ENCODE peak calls at places on chromosomes 13 and 19, in seven cellular contexts. One of them, this sample, is unnamed.

GRCh38 chr13:87925006-87925405 is 253.8 kb downstream of the SLITRK5 start:
- DNase-seq in thoracic aorta: no peak
- DNase-seq in mucosa of descending colon: no peak
- DNase-seq in Calu3: no peak
- DNase-seq in fibroblast of mammary gland: peak
- DNase-seq in fibroblast of lung: peak
- DNase-seq in CD8-positive, alpha-beta T cell: no peak
- DNase-seq in this sample: no peak

GRCh38 chr13:20395061-20395916 is 130.4 kb downstream of the CRYL1 start:
- DNase-seq in thoracic aorta: no peak
- DNase-seq in mucosa of descending colon: no peak
- DNase-seq in Calu3: no peak
- DNase-seq in fibroblast of mammary gland: no peak
- DNase-seq in fibroblast of lung: no peak
- DNase-seq in CD8-positive, alpha-beta T cell: no peak
- DNase-seq in this sample: no peak

GRCh38 chr19:53908933-53909415 is at the start of gene CACNG7:
- DNase-seq in thoracic aorta: no peak
- DNase-seq in mucosa of descending colon: no peak
- DNase-seq in Calu3: no peak
- DNase-seq in fibroblast of mammary gland: no peak
- DNase-seq in fibroblast of lung: peak
- DNase-seq in CD8-positive, alpha-beta T cell: no peak
- DNase-seq in this sample: peak

GRCh38 chr19:46478356-46478986 is 7.1 kb upstream of the PNMA8A start:
- DNase-seq in thoracic aorta: no peak
- DNase-seq in mucosa of descending colon: no peak
- DNase-seq in Calu3: no peak
- DNase-seq in fibroblast of mammary gland: peak
- DNase-seq in fibroblast of lung: peak
- DNase-seq in CD8-positive, alpha-beta T cell: no peak
- DNase-seq in this sample: no peak

GRCh38 chr13:20708216-20708615 is 4.7 kb downstream of the IL17D start:
- DNase-seq in thoracic aorta: no peak
- DNase-seq in mucosa of descending colon: no peak
- DNase-seq in Calu3: no peak
- DNase-seq in fibroblast of mammary gland: no peak
- DNase-seq in fibroblast of lung: no peak
- DNase-seq in CD8-positive, alpha-beta T cell: no peak
- DNase-seq in this sample: no peak

GRCh38 chr13:100646030-100646673 is 28.4 kb downstream of the TMTC4 start:
- DNase-seq in thoracic aorta: no peak
- DNase-seq in mucosa of descending colon: peak
- DNase-seq in Calu3: peak
- DNase-seq in fibroblast of mammary gland: peak
- DNase-seq in fibroblast of lung: peak
- DNase-seq in CD8-positive, alpha-beta T cell: no peak
- DNase-seq in this sample: peak

GRCh38 chr19:2251577-2252480 is 2.7 kb downstream of the AMH start:
- DNase-seq in thoracic aorta: no peak
- DNase-seq in mucosa of descending colon: no peak
- DNase-seq in Calu3: no peak
- DNase-seq in fibroblast of mammary gland: no peak
- DNase-seq in fibroblast of lung: peak
- DNase-seq in CD8-positive, alpha-beta T cell: no peak
- DNase-seq in this sample: no peak

GRCh38 chr19:15479391-15480345 is at the start of gene PGLYRP2:
- DNase-seq in thoracic aorta: no peak
- DNase-seq in mucosa of descending colon: no peak
- DNase-seq in Calu3: peak
- DNase-seq in fibroblast of mammary gland: no peak
- DNase-seq in fibroblast of lung: no peak
- DNase-seq in CD8-positive, alpha-beta T cell: no peak
- DNase-seq in this sample: no peak

GRCh38 chr13:66805657-66806056 is 424.5 kb downstream of the PCDH9 start:
- DNase-seq in thoracic aorta: no peak
- DNase-seq in mucosa of descending colon: no peak
- DNase-seq in Calu3: no peak
- DNase-seq in fibroblast of mammary gland: peak
- DNase-seq in fibroblast of lung: peak
- DNase-seq in CD8-positive, alpha-beta T cell: no peak
- DNase-seq in this sample: no peak

GRCh38 chr19:4472174-4472974 is at the start of gene HDGFL2:
- DNase-seq in thoracic aorta: no peak
- DNase-seq in mucosa of descending colon: no peak
- DNase-seq in Calu3: no peak
- DNase-seq in fibroblast of mammary gland: no peak
- DNase-seq in fibroblast of lung: no peak
- DNase-seq in CD8-positive, alpha-beta T cell: no peak
- DNase-seq in this sample: peak

GRCh38 chr13:32829676-32830091 is 186.5 kb upstream of the KL start:
- DNase-seq in thoracic aorta: no peak
- DNase-seq in mucosa of descending colon: no peak
- DNase-seq in Calu3: peak
- DNase-seq in fibroblast of mammary gland: peak
- DNase-seq in fibroblast of lung: peak
- DNase-seq in CD8-positive, alpha-beta T cell: no peak
- DNase-seq in this sample: no peak

GRCh38 chr19:45577111-45577905 is 7.3 kb downstream of the OPA3 start:
- DNase-seq in thoracic aorta: no peak
- DNase-seq in mucosa of descending colon: peak
- DNase-seq in Calu3: peak
- DNase-seq in fibroblast of mammary gland: peak
- DNase-seq in fibroblast of lung: peak
- DNase-seq in CD8-positive, alpha-beta T cell: no peak
- DNase-seq in this sample: no peak

GRCh38 chr13:27383104-27383921 is 41.1 kb upstream of the GTF3A start:
- DNase-seq in thoracic aorta: no peak
- DNase-seq in mucosa of descending colon: no peak
- DNase-seq in Calu3: no peak
- DNase-seq in fibroblast of mammary gland: no peak
- DNase-seq in fibroblast of lung: no peak
- DNase-seq in CD8-positive, alpha-beta T cell: no peak
- DNase-seq in this sample: no peak

GRCh38 chr13:76852991-76853390 is 33.2 kb downstream of the KCTD12 start:
- DNase-seq in thoracic aorta: no peak
- DNase-seq in mucosa of descending colon: no peak
- DNase-seq in Calu3: peak
- DNase-seq in fibroblast of mammary gland: peak
- DNase-seq in fibroblast of lung: peak
- DNase-seq in CD8-positive, alpha-beta T cell: no peak
- DNase-seq in this sample: no peak

GRCh38 chr19:57800696-57801095 is 14.0 kb downstream of the ZNF552 start:
- DNase-seq in thoracic aorta: no peak
- DNase-seq in mucosa of descending colon: no peak
- DNase-seq in Calu3: no peak
- DNase-seq in fibroblast of mammary gland: no peak
- DNase-seq in fibroblast of lung: no peak
- DNase-seq in CD8-positive, alpha-beta T cell: no peak
- DNase-seq in this sample: no peak

GRCh38 chr19:46904114-46905060 is 43.6 kb downstream of the ARHGAP35 start:
- DNase-seq in thoracic aorta: no peak
- DNase-seq in mucosa of descending colon: no peak
- DNase-seq in Calu3: no peak
- DNase-seq in fibroblast of mammary gland: peak
- DNase-seq in fibroblast of lung: peak
- DNase-seq in CD8-positive, alpha-beta T cell: no peak
- DNase-seq in this sample: no peak

GRCh38 chr19:13784731-13785452 is 10.4 kb upstream of the ZSWIM4 start:
- DNase-seq in thoracic aorta: peak
- DNase-seq in mucosa of descending colon: peak
- DNase-seq in Calu3: peak
- DNase-seq in fibroblast of mammary gland: peak
- DNase-seq in fibroblast of lung: peak
- DNase-seq in CD8-positive, alpha-beta T cell: peak
- DNase-seq in this sample: peak

GRCh38 chr13:35996360-35996759 is 134.8 kb downstream of the DCLK1 start:
- DNase-seq in thoracic aorta: no peak
- DNase-seq in mucosa of descending colon: no peak
- DNase-seq in Calu3: no peak
- DNase-seq in fibroblast of mammary gland: no peak
- DNase-seq in fibroblast of lung: no peak
- DNase-seq in CD8-positive, alpha-beta T cell: no peak
- DNase-seq in this sample: no peak

GRCh38 chr19:55216461-55217198 is 7.3 kb upstream of the PTPRH start:
- DNase-seq in thoracic aorta: peak
- DNase-seq in mucosa of descending colon: peak
- DNase-seq in Calu3: peak
- DNase-seq in fibroblast of mammary gland: peak
- DNase-seq in fibroblast of lung: peak
- DNase-seq in CD8-positive, alpha-beta T cell: peak
- DNase-seq in this sample: peak

GRCh38 chr19:23404676-23405075 is 9.4 kb upstream of the ZNF91 start:
- DNase-seq in thoracic aorta: no peak
- DNase-seq in mucosa of descending colon: no peak
- DNase-seq in Calu3: no peak
- DNase-seq in fibroblast of mammary gland: no peak
- DNase-seq in fibroblast of lung: no peak
- DNase-seq in CD8-positive, alpha-beta T cell: no peak
- DNase-seq in this sample: no peak

DNA sequence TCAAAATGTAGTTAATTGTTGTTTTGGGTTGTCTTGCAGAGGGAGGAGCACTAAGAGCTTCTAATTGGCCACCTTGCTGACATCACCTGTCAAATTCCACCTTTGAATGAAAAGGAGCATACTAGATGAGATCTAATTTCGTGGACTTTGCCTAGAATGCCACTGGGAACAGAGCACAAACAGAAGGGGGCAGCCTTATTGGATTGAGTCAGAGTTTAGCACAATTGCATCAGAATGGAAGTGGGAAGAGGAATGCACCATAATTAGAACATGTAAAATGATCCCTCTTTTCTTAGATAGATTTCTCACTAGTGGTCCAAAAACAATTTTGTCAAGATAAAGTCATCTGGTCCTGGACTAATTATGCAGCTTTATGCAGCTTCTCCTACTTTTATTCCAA is 1552.2 kb downstream of the PCDH9 start:
- DNase-seq in thoracic aorta: no peak
- DNase-seq in mucosa of descending colon: no peak
- DNase-seq in Calu3: no peak
- DNase-seq in fibroblast of mammary gland: peak
- DNase-seq in fibroblast of lung: peak
- DNase-seq in CD8-positive, alpha-beta T cell: no peak
- DNase-seq in this sample: no peak
- TF ChIP-seq CTCF in thoracic aorta: no peak
- TF ChIP-seq CTCF in mucosa of descending colon: no peak
- TF ChIP-seq CTCF in Calu3: no peak
- TF ChIP-seq CTCF in fibroblast of mammary gland: peak
- TF ChIP-seq CTCF in fibroblast of lung: no peak
- TF ChIP-seq CTCF in CD8-positive, alpha-beta T cell: no peak
- TF ChIP-seq CTCF in this sample: no peak

GRCh38 chr19:11384778-11385129 is 640 bp upstream of the EPOR start:
- DNase-seq in thoracic aorta: no peak
- DNase-seq in mucosa of descending colon: no peak
- DNase-seq in Calu3: no peak
- DNase-seq in fibroblast of mammary gland: no peak
- DNase-seq in fibroblast of lung: no peak
- DNase-seq in CD8-positive, alpha-beta T cell: no peak
- DNase-seq in this sample: no peak

GRCh38 chr19:11380653-11381534 is 3.2 kb downstream of the EPOR start:
- DNase-seq in thoracic aorta: peak
- DNase-seq in mucosa of descending colon: peak
- DNase-seq in Calu3: peak
- DNase-seq in fibroblast of mammary gland: peak
- DNase-seq in fibroblast of lung: peak
- DNase-seq in CD8-positive, alpha-beta T cell: peak
- DNase-seq in this sample: peak

GRCh38 chr19:11381535-11382369 is 2.4 kb downstream of the EPOR start:
- DNase-seq in thoracic aorta: no peak
- DNase-seq in mucosa of descending colon: peak
- DNase-seq in Calu3: peak
- DNase-seq in fibroblast of mammary gland: peak
- DNase-seq in fibroblast of lung: peak
- DNase-seq in CD8-positive, alpha-beta T cell: peak
- DNase-seq in this sample: peak

GRCh38 chr19:11383706-11384048 is 437 bp downstream of the EPOR start:
- DNase-seq in thoracic aorta: no peak
- DNase-seq in mucosa of descending colon: no peak
- DNase-seq in Calu3: no peak
- DNase-seq in fibroblast of mammary gland: no peak
- DNase-seq in fibroblast of lung: no peak
- DNase-seq in CD8-positive, alpha-beta T cell: no peak
- DNase-seq in this sample: no peak

GRCh38 chr19:11382898-11383705 is 1.0 kb downstream of the EPOR start:
- DNase-seq in thoracic aorta: no peak
- DNase-seq in mucosa of descending colon: peak
- DNase-seq in Calu3: peak
- DNase-seq in fibroblast of mammary gland: no peak
- DNase-seq in fibroblast of lung: no peak
- DNase-seq in CD8-positive, alpha-beta T cell: peak
- DNase-seq in this sample: peak
- TF ChIP-seq CTCF in thoracic aorta: peak
- TF ChIP-seq CTCF in mucosa of descending colon: peak
- TF ChIP-seq CTCF in Calu3: peak
- TF ChIP-seq CTCF in fibroblast of mammary gland: peak
- TF ChIP-seq CTCF in fibroblast of lung: peak
- TF ChIP-seq CTCF in CD8-positive, alpha-beta T cell: peak
- TF ChIP-seq CTCF in this sample: peak

GRCh38 chr13:45737571-45738002 is 35.5 kb downstream of the CBY2 start:
- DNase-seq in thoracic aorta: no peak
- DNase-seq in mucosa of descending colon: no peak
- DNase-seq in Calu3: no peak
- DNase-seq in fibroblast of mammary gland: no peak
- DNase-seq in fibroblast of lung: no peak
- DNase-seq in CD8-positive, alpha-beta T cell: no peak
- DNase-seq in this sample: peak
- TF ChIP-seq CTCF in thoracic aorta: no peak
- TF ChIP-seq CTCF in mucosa of descending colon: no peak
- TF ChIP-seq CTCF in Calu3: no peak
- TF ChIP-seq CTCF in fibroblast of mammary gland: peak
- TF ChIP-seq CTCF in fibroblast of lung: no peak
- TF ChIP-seq CTCF in CD8-positive, alpha-beta T cell: no peak
- TF ChIP-seq CTCF in this sample: peak

GRCh38 chr13:49521216-49521615 is 25.5 kb downstream of the PHF11 start:
- DNase-seq in thoracic aorta: no peak
- DNase-seq in mucosa of descending colon: no peak
- DNase-seq in Calu3: no peak
- DNase-seq in fibroblast of mammary gland: no peak
- DNase-seq in fibroblast of lung: no peak
- DNase-seq in CD8-positive, alpha-beta T cell: no peak
- DNase-seq in this sample: no peak

GRCh38 chr13:49516467-49516866 is 20.7 kb downstream of the PHF11 start:
- DNase-seq in thoracic aorta: no peak
- DNase-seq in mucosa of descending colon: no peak
- DNase-seq in Calu3: no peak
- DNase-seq in fibroblast of mammary gland: no peak
- DNase-seq in fibroblast of lung: no peak
- DNase-seq in CD8-positive, alpha-beta T cell: no peak
- DNase-seq in this sample: no peak

GRCh38 chr13:49512578-49512977 is 16.8 kb downstream of the PHF11 start:
- DNase-seq in thoracic aorta: no peak
- DNase-seq in mucosa of descending colon: no peak
- DNase-seq in Calu3: no peak
- DNase-seq in fibroblast of mammary gland: no peak
- DNase-seq in fibroblast of lung: no peak
- DNase-seq in CD8-positive, alpha-beta T cell: no peak
- DNase-seq in this sample: no peak

DNA sequence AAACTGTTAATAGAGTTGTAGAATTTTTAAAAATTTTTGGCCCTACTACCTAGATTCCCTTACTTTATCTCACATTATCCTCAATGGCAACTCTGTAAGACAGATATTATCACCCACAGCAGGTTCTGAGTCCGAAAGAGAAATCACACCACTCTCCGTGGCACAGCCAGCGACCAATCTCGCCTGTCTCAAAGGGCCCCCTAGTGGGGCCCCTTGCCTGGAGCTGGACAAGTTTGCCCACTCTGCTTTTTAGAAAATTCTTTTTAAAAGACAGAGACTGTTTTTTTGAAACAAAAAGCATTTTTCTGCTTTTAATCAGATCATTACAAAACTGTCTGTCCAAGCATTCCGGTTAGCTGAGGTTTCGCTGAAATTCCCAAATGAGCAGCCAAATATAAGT is 21.7 kb downstream of the PHF11 start:
- DNase-seq in thoracic aorta: no peak
- DNase-seq in mucosa of descending colon: no peak
- DNase-seq in Calu3: no peak
- DNase-seq in fibroblast of mammary gland: peak
- DNase-seq in fibroblast of lung: no peak
- DNase-seq in CD8-positive, alpha-beta T cell: no peak
- DNase-seq in this sample: no peak
- TF ChIP-seq CTCF in thoracic aorta: no peak
- TF ChIP-seq CTCF in mucosa of descending colon: no peak
- TF ChIP-seq CTCF in Calu3: no peak
- TF ChIP-seq CTCF in fibroblast of mammary gland: peak
- TF ChIP-seq CTCF in fibroblast of lung: peak
- TF ChIP-seq CTCF in CD8-positive, alpha-beta T cell: peak
- TF ChIP-seq CTCF in this sample: no peak